ENCODE peak calls at places on chromosomes 11 and 22, in six cellular contexts. O is IMR-90, M is mesenchymal stem cell, J is H9, T is H1, V is neuronal stem cell. F is an unnamed sample.

GRCh38 chr11:28107331-28107725 is 628 bp downstream of the KIF18A start:
- DNase-seq in O (peak; percentile 37), M (peak; percentile 63), J (no peak), T (no peak), V (no peak), F (peak; percentile 53)

GRCh38 chr11:73760066-73760679 is 701 bp downstream of the RAB6A start:
- DNase-seq in O (peak; percentile 11), M (peak; percentile 73), J (peak; percentile 35), T (no peak), V (no peak), F (peak; percentile 52)

GRCh38 chr11:35295751-35296150 is 123.6 kb downstream of the SLC1A2 start:
- DNase-seq in O (no peak), M (no peak), J (no peak), T (no peak), V (no peak), F (peak; percentile 23)

GRCh38 chr11:90468923-90469322 is 246.1 kb upstream of the CHORDC1 start:
- DNase-seq in O (no peak), M (no peak), J (no peak), T (no peak), V (no peak), F (no peak)

GRCh38 chr22:47606426-47606825 is 844.0 kb downstream of the TBC1D22A start:
- DNase-seq in O (no peak), M (no peak), J (no peak), T (no peak), V (no peak), F (no peak)

GRCh38 chr11:15123849-15124248 is 9.1 kb downstream of the INSC start:
- DNase-seq in O (peak; percentile 90), M (peak; percentile 81), J (no peak), T (no peak), V (no peak), F (peak; percentile 62)

GRCh38 chr11:76102772-76103171 is 103.5 kb downstream of the WNT11 start:
- DNase-seq in O (peak; percentile 51), M (peak; percentile 11), J (no peak), T (no peak), V (no peak), F (no peak)

GRCh38 chr11:26623076-26623666 is 51.1 kb upstream of the MUC15 start:
- DNase-seq in O (peak; percentile 4), M (peak; percentile 42), J (no peak), T (no peak), V (no peak), F (no peak)

GRCh38 chr11:128884703-128885338 is 6.3 kb upstream of the KCNJ5 start:
- DNase-seq in O (peak; percentile 69), M (peak; percentile 62), J (no peak), T (no peak), V (peak; percentile 69), F (peak; percentile 77)

GRCh38 chr11:72780291-72781062 is 13.4 kb downstream of the STARD10 start:
- DNase-seq in O (no peak), M (no peak), J (no peak), T (no peak), V (no peak), F (no peak)

GRCh38 chr11:134340354-134340964 is 8.7 kb downstream of the GLB1L2 start:
- DNase-seq in O (no peak), M (no peak), J (no peak), T (no peak), V (no peak), F (no peak)

GRCh38 chr11:67002297-67002913 is 20.5 kb upstream of the SYT12 start:
- DNase-seq in O (no peak), M (no peak), J (peak; percentile 75), T (no peak), V (peak; percentile 47), F (peak; percentile 36)

GRCh38 chr11:96878299-96879051 is 488.7 kb downstream of the JRKL start:
- DNase-seq in O (no peak), M (no peak), J (no peak), T (no peak), V (no peak), F (no peak)

DNA sequence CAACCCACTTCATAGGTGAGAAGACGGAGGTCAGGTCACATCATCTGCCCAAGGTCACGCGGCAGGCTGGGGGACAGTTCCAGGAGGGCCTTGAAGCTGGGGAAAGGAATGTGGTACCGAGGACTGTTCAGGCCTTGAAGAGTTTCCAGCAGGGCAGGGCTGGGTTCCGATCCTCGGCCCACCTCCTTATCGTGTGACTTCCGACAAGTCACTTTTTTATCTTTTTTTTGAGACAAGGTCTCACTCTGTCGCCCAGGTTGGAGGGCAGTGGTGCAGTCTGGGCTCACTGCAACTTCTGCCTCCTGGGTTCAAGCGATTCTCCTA is 617 bp downstream of the NDUFS8 start:
- DNase-seq in O (no peak), M (peak; percentile 26), J (no peak), T (no peak), V (no peak), F (no peak)
- H2BK5ac ChIP-seq in O (peak overlapping the region; percentile 63), M (peak overlapping the region; percentile 71), J (no peak overlapping the region), T (peak overlapping the region; percentile 96), V (peak overlapping the region; percentile 98), F (no peak overlapping the region)

GRCh38 chr22:42064629-42065028 is 6.0 kb downstream of the NAGA start:
- DNase-seq in O (no peak), M (no peak), J (no peak), T (no peak), V (no peak), F (no peak)
- H2BK15ac ChIP-seq in O (no peak overlapping the region), M (no peak overlapping the region), J (no peak overlapping the region), T (peak overlapping the region; percentile 29), V (no peak overlapping the region), F (no peak overlapping the region)

DNA sequence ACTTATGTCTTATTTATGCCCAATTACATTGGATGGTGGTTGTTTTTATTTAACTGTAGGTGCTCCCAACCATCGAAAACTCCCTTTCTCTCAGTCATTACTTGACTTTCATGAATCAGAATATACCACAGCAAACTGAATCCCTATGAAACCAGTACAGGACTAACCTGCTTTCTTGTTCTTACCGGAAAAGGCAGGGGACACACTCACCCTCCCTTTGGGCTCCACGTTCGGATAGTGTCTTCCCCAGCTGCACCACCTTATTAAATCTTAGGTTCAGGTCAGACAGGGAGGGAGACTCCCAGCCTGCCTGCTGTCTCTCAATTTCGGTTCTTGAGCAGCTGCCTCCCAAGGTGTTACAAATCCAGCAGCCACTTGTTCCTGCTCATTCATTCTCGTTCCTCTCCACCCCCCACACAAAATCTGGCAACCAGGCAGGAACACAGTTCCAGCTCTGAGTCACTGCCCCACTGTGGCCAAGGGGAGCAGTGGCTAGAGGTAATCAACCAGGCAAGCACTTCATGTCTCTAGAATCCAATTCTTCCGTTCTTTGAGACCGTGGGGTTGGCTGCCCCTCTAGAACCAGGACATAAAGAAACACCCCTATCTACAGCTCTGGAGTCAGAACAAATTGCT is 133.0 kb downstream of the PLEKHA7 start:
- DNase-seq in O (peak; percentile 13), M (no peak), J (no peak), T (no peak), V (no peak), F (peak; percentile 82)
- H2BK5ac ChIP-seq in O (no peak overlapping the region), M (no peak overlapping the region), J (no peak overlapping the region), T (no peak overlapping the region), V (no peak overlapping the region), F (peak overlapping the region; percentile 44)

DNA sequence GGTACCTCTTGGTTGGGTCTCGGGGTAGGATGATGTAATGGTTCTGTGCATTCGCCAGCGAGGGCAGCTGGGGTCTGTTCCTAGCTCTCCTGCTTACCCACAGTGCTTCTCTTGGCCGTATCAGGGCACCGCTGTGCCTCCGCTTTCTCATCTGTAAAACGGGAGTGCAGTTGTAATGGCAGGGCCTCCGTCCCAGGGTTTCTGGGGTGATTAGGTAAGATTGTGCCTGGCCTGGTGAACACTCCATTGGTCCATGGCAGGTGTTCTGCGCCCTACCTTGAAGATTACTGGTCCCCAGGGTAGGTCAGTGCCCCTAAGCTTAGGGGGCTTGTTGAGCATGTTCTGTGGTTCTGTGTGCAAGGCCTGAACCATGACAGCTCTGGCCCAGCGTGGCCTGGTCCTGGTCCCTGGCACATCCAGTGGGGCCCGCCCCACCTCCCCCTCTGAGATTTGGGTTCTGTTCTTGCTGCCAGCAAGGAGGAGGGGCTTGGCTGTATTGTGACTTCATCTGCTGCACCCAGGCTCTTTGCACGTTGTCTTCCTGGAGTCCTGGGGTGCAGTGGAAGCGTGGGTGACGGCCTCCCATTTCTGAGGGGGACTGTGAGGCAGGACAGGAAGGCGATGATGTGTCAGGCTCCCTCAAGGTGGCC is 4.9 kb downstream of the MYRF start:
- DNase-seq in O (no peak), M (no peak), J (no peak), T (no peak), V (no peak), F (no peak)
- H2BK15ac ChIP-seq in O (no peak overlapping the region), M (peak overlapping the region; percentile 15), J (no peak overlapping the region), T (peak overlapping the region; percentile 95), V (peak overlapping the region; percentile 56), F (no peak overlapping the region)

GRCh38 chr22:38148252-38148651 is 33.4 kb downstream of the PLA2G6 start:
- DNase-seq in O (peak; percentile 66), M (peak; percentile 69), J (no peak), T (no peak), V (no peak), F (peak; percentile 30)
- H2BK5ac ChIP-seq in O (no peak overlapping the region), M (peak overlapping the region; percentile 67), J (no peak overlapping the region), T (no peak overlapping the region), V (no peak overlapping the region), F (no peak overlapping the region)

DNA sequence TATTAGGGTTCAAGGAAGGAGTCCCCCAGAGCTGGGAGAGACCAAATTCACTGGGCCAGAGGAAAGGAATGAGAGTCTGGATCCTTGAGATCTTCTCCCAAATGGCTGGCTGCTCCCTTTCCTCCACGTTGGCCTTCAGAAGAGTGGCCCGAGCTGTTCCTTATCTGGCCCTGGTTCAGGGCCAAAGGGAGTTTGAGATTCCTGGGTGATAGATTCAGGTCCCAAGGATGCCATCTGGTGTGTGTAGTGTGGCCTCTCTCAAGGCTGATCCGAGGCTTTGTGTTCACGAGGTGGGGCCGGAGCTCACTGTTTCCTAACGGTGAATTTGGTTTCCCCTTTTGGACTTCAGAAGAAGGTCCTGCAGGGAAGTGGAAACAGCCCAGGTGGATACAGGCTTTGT is 17.4 kb upstream of the ABCC8 start:
- DNase-seq in O (no peak), M (no peak), J (no peak), T (no peak), V (no peak), F (no peak)
- H2BK15ac ChIP-seq in O (no peak overlapping the region), M (no peak overlapping the region), J (no peak overlapping the region), T (no peak overlapping the region), V (no peak overlapping the region), F (no peak overlapping the region)

DNA sequence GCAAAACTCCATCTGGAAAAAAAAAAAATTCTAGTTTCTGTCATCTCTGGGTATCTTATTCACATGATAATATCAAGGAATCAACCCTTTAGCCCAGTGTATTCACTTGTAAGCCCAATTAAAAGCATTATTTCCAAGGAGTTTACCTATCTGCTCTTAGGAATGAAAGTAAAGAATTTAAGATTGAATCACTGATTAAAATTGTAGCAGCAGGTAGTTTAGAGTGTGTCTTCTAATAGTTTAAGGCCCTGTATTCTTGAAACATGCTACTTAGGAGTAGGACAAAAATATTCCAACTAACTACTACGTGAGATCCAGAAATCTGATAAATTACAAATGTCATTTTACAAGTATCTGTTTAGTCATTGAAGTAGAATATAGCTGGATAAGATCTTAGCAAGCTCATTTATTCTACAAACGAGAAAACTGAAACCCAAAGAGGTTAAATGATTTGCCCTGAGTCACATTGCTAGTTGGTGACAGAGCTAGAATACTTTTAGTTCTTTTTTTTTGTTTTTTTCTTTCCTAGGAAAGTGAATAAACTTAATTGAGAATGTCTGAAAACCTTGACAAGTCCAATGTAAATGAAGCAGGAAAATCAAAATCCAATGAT is 4.0 kb downstream of the TCP11L1 start:
- DNase-seq in O (no peak), M (no peak), J (no peak), T (no peak), V (no peak), F (no peak)
- H2BK5ac ChIP-seq in O (no peak overlapping the region), M (no peak overlapping the region), J (no peak overlapping the region), T (no peak overlapping the region), V (no peak overlapping the region), F (no peak overlapping the region)

F was measured in mesendoderm.